ENCODE peak calls at places on chromosomes 16 and 17, in four cellular contexts. P is GM12878, F is K562, L is SK-N-SH. C is an unnamed sample.

GRCh38 chr16:75251280-75252048 is at the start of gene BCAR1:
- DNase-seq in P (no peak), F (peak; percentile 96), L (peak; percentile 97), C (peak; percentile 93)

GRCh38 chr17:51857052-51857593 is 301.4 kb downstream of the CA10 start:
- DNase-seq in P (no peak), F (no peak), L (peak; percentile 26), C (no peak)

GRCh38 chr17:61361084-61361483 is 38.6 kb upstream of the TBX2 start:
- DNase-seq in P (no peak), F (no peak), L (no peak), C (no peak)

GRCh38 chr17:34858941-34859562 is 102.2 kb downstream of the CCT6B start:
- DNase-seq in P (no peak), F (no peak), L (no peak), C (no peak)

GRCh38 chr16:62913333-62913732 is 877.1 kb upstream of the CDH8 start:
- DNase-seq in P (no peak), F (no peak), L (no peak), C (no peak)

GRCh38 chr16:71963125-71963875 is 36.9 kb downstream of the PKD1L3 start:
- DNase-seq in P (no peak), F (no peak), L (no peak), C (no peak)

GRCh38 chr16:67930678-67931211 is 917 bp downstream of the CTRL start:
- DNase-seq in P (no peak), F (no peak), L (no peak), C (no peak)

GRCh38 chr16:78002915-78003538 is 19.3 kb upstream of the CLEC3A start:
- DNase-seq in P (peak; percentile 51), F (peak; percentile 83), L (peak; percentile 85), C (peak; percentile 94)

GRCh38 chr17:63517825-63518534 is 5.2 kb upstream of the KCNH6 start:
- DNase-seq in P (no peak), F (no peak), L (no peak), C (no peak)

GRCh38 chr16:48540222-48540900 is 69.6 kb downstream of the N4BP1 start:
- DNase-seq in P (no peak), F (no peak), L (no peak), C (no peak)

GRCh38 chr17:63774141-63774981 is at the start of gene DDX42:
- DNase-seq in P (no peak), F (peak; percentile 54), L (peak; percentile 75), C (peak; percentile 91)

GRCh38 chr17:59859444-59860025 is 33.2 kb downstream of the TUBD1 start:
- DNase-seq in P (no peak), F (no peak), L (no peak), C (no peak)

GRCh38 chr16:75138636-75139035 is 9.7 kb upstream of the ZFP1 start:
- DNase-seq in P (no peak), F (no peak), L (no peak), C (peak; percentile 26)

GRCh38 chr16:2524339-2524938 is 4.3 kb downstream of the AMDHD2 start:
- DNase-seq in P (no peak), F (no peak), L (no peak), C (no peak)

GRCh38 chr17:37502009-37502936 is 12.6 kb downstream of the DUSP14 start:
- DNase-seq in P (no peak), F (no peak), L (no peak), C (no peak)

GRCh38 chr16:12064291-12064690 is 87.8 kb downstream of the SNX29 start:
- DNase-seq in P (no peak), F (no peak), L (no peak), C (no peak)

GRCh38 chr17:54849660-54850059 is 51.0 kb upstream of the TOM1L1 start:
- DNase-seq in P (no peak), F (no peak), L (no peak), C (no peak)

GRCh38 chr17:13869301-13869700 is 200.0 kb upstream of the COX10 start:
- DNase-seq in P (no peak), F (no peak), L (no peak), C (no peak)

GRCh38 chr17:72465191-72466024 is 344.6 kb downstream of the SOX9 start:
- DNase-seq in P (peak; percentile 93), F (no peak), L (no peak), C (no peak)

GRCh38 chr16:3961449-3961849 is 80.9 kb upstream of the CREBBP start:
- DNase-seq in P (no peak), F (peak; percentile 35), L (no peak), C (no peak)

GRCh38 chr17:2063306-2064146 is 8.6 kb downstream of the HIC1 start:
- DNase-seq in P (no peak), F (no peak), L (no peak), C (no peak)

GRCh38 chr16:52293209-52293608 is 253.7 kb downstream of the TOX3 start:
- DNase-seq in P (no peak), F (no peak), L (no peak), C (no peak)

GRCh38 chr16:81388357-81388756 is 56.3 kb upstream of the CMIP start:
- DNase-seq in P (no peak), F (no peak), L (no peak), C (no peak)

GRCh38 chr17:36183001-36183810 is 6.8 kb upstream of the TBC1D3B start:
- DNase-seq in P (no peak), F (peak; percentile 23), L (peak; percentile 67), C (peak; percentile 82)

GRCh38 chr17:80817321-80817845 is 174.3 kb upstream of the CHMP6 start:
- DNase-seq in P (no peak), F (no peak), L (peak; percentile 25), C (no peak)

GRCh38 chr17:27504188-27504995 is 48.1 kb downstream of the KSR1 start:
- DNase-seq in P (no peak), F (no peak), L (no peak), C (no peak)

GRCh38 chr16:5298202-5298601 is 200.6 kb upstream of the EEF2KMT start:
- DNase-seq in P (no peak), F (no peak), L (no peak), C (no peak)

DNA sequence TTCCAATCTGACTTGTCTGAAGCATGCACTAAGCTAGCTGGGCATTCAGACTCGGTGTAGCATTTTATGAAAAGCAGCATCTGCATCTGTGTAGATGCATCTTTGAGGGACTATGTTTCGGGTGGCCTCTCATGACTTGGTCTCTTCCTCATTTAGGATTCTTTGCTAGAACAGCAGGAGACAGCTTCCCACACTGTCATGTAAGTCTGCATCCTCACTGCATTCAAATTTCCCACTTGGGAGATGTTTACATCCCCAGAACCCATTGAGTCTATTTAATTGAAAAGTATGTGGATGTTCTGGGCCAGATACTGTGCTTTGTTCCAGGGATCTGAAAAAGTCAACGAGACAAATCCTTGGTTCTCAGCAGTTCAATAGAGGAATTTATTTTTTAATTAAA is 198.6 kb upstream of the EEF2KMT start:
- DNase-seq in P (no peak), F (no peak), L (no peak), C (no peak)
- TF ChIP-seq USF1 in P (no peak), F (no peak), L (no peak), C (no peak)

GRCh38 chr16:69424935-69425784 is 741 bp downstream of the CYB5B start:
- DNase-seq in P (no peak), F (no peak), L (peak; percentile 28), C (no peak)
- TF ChIP-seq USF1 in P (no peak), F (no peak), L (no peak), C (no peak)

GRCh38 chr16:69182730-69183416 is 4.1 kb upstream of the SNTB2 start:
- DNase-seq in P (no peak), F (no peak), L (no peak), C (no peak)

GRCh38 chr16:69179255-69180010 is 7.5 kb upstream of the SNTB2 start:
- DNase-seq in P (no peak), F (no peak), L (peak; percentile 54), C (no peak)

GRCh38 chr16:69176033-69176780 is 10.8 kb upstream of the SNTB2 start:
- DNase-seq in P (no peak), F (no peak), L (no peak), C (no peak)

DNA sequence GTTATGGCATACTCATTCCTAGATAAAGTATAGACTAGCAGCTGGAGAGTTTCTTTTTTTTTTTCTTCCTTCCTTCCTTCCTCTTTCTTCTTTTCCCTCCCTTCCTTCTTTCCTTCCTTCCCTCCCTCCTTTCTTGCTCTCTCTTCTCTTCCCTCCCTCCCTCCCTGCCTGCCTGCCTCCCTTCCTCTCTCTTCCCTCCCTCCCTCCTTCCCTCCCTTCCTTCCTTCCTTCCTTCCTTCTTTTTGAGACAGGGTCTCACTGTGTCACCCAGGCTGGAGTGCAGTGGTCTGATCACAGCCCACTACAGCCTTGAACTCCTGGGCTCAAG is 7.0 kb upstream of the SNTB2 start:
- DNase-seq in P (no peak), F (no peak), L (no peak), C (no peak)
- TF ChIP-seq USF1 in P (no peak), F (no peak), L (no peak), C (no peak)

GRCh38 chr17:78707016-78707415 is 75.1 kb downstream of the CYTH1 start:
- DNase-seq in P (no peak), F (no peak), L (peak; percentile 45), C (no peak)
- TF ChIP-seq USF1 in P (no peak), F (no peak), L (no peak), C (no peak)

DNA sequence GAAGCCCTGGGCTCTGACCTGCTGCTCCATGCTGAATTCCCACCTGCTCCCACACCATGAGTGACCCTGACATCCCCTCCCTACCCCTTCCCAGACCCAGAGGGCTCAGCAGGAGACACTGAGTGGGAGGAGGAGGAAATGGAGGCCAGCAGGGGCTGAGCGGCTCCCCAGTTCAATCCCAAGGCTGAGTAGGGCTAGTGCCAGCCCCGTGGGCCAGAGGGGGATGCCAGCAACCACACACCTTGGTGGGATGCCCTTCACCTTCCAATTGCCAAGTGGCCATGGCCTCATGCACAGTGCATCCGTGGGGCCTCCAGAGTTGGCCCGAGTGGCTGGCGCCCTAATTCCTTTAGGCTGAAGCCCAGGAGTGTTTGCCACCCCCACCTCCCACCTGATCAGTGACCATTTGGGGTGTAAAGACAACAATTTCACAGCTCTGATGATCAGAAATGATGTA is 1.0 kb upstream of the ADGRG3 start:
- DNase-seq in P (no peak), F (no peak), L (no peak), C (no peak)
- TF ChIP-seq USF1 in P (no peak), F (peak; percentile 27), L (no peak), C (no peak)

GRCh38 chr17:9907883-9908648 is 3.0 kb upstream of the RCVRN start:
- DNase-seq in P (no peak), F (no peak), L (no peak), C (no peak)

GRCh38 chr17:9905902-9906301 is 831 bp upstream of the RCVRN start:
- DNase-seq in P (no peak), F (peak; percentile 54), L (peak; percentile 64), C (peak; percentile 74)

GRCh38 chr17:9908649-9909042 is 3.6 kb upstream of the RCVRN start:
- DNase-seq in P (no peak), F (no peak), L (no peak), C (no peak)

GRCh38 chr17:9906616-9907015 is 1.5 kb upstream of the RCVRN start:
- DNase-seq in P (no peak), F (no peak), L (no peak), C (no peak)

GRCh38 chr17:9907131-9907530 is 2.1 kb upstream of the RCVRN start:
- DNase-seq in P (no peak), F (no peak), L (no peak), C (no peak)
- TF ChIP-seq USF1 in P (no peak), F (no peak), L (no peak), C (no peak)